ENCODE peak calls at places on chromosomes 13 and 19, in seven cellular contexts. H is HTR-8/SVneo; K is foreskin keratinocyte; Y is hypothalamus; O is activated CD4-positive, alpha-beta T cell treated with anti-CD3 and anti-CD28 coated beads for 24 hours; T is HFF-Myc; P is naive thymus-derived CD8-positive, alpha-beta T cell. W is an unnamed sample.
A peak's percentile ranks its signal among the peaks of the same experiment; 100 is the strongest.

GRCh38 chr13:112774829-112775565 is 85.2 kb downstream of the ATP11A start:
- DNase-seq in P (no peak), K (no peak), O (no peak), T (no peak), H (no peak), Y (no peak), W (no peak)

GRCh38 chr19:7159105-7159933 is 89.8 kb downstream of the ZNF557 start:
- DNase-seq in P (no peak), O (no peak), H (peak; percentile 52), T (peak; percentile 31), Y (no peak), K (no peak), W (no peak)

GRCh38 chr19:9878511-9879196 is 43.5 kb downstream of the PIN1 start:
- DNase-seq in T (no peak), O (no peak), H (no peak), P (no peak), Y (no peak), K (no peak), W (no peak)

GRCh38 chr13:32284927-32285632 is 30.1 kb downstream of the ZAR1L start:
- DNase-seq in K (no peak), P (no peak), Y (no peak), T (no peak), H (peak; percentile 3), O (no peak), W (no peak)

GRCh38 chr19:8663920-8664670 is 33.7 kb downstream of the NFILZ start:
- DNase-seq in T (no peak), Y (peak; percentile 1), O (peak; percentile 21), H (no peak), K (no peak), P (peak; percentile 26), W (no peak)

GRCh38 chr13:73059460-73060250 is 850 bp downstream of the KLF5 start:
- DNase-seq in K (no peak), H (peak; percentile 22), P (peak; percentile 35), Y (peak; percentile 30), O (peak; percentile 30), T (no peak), W (no peak)

GRCh38 chr13:79225487-79226232 is 180.4 kb downstream of the RBM26 start:
- DNase-seq in K (peak; percentile 15), T (no peak), O (no peak), P (no peak), Y (no peak), H (no peak), W (no peak)

GRCh38 chr19:18939922-18940775 is 868 bp downstream of the HOMER3 start:
- DNase-seq in H (peak; percentile 80), T (no peak), O (no peak), Y (peak; percentile 62), K (peak; percentile 17), P (no peak), W (no peak)

GRCh38 chr13:33260168-33261098 is 25.1 kb downstream of the STARD13 start:
- DNase-seq in Y (no peak), P (no peak), T (no peak), K (no peak), H (no peak), O (no peak), W (no peak)

GRCh38 chr13:32984857-32985626 is 31.2 kb upstream of the KL start:
- DNase-seq in H (no peak), K (peak; percentile 11), O (no peak), P (no peak), T (no peak), Y (no peak), W (no peak)

GRCh38 chr13:73625562-73626339 is 508.5 kb downstream of the KLF12 start:
- DNase-seq in P (peak; percentile 12), O (no peak), H (no peak), K (no peak), Y (no peak), T (no peak), W (no peak)

GRCh38 chr19:10604460-10604980 is 17.4 kb upstream of the AP1M2 start:
- DNase-seq in T (no peak), O (no peak), H (no peak), K (no peak), Y (no peak), P (no peak), W (peak; percentile 58)

W was measured in stimulated activated effector memory CD8-positive, alpha-beta T cell treated with anti-CD3 and anti-CD28 coated beads, Interleukin-12 subunit alpha, Interleukin-12 subunit beta, amount 100 ng/mL, for 72 hours.